ENCODE peak calls at places on chromosomes 13 and 19, in seven cellular contexts. Q is cardiac muscle cell, D is thoracic aorta, U is uterus, T is heart left ventricle, X is tibial artery, B is transverse colon. C is an unnamed sample.

GRCh38 chr13:25677956-25678355 is 306.2 kb downstream of the ATP8A2 start:
- DNase-seq in Q (no peak), D (no peak), U (no peak), T (no peak), X (no peak), B (no peak), C (no peak)

GRCh38 chr13:95643471-95643813 is 1.1 kb downstream of the DZIP1 start:
- DNase-seq in Q (peak; percentile 37), D (no peak), U (peak; percentile 23), T (no peak), X (no peak), B (no peak), C (no peak)

GRCh38 chr19:3984908-3985642 is at the start of gene EEF2:
- DNase-seq in Q (peak; percentile 94), D (peak; percentile 68), U (peak; percentile 90), T (peak; percentile 95), X (peak; percentile 84), B (peak; percentile 92), C (peak; percentile 68)

GRCh38 chr19:33530261-33530660 is 8.7 kb upstream of the PEPD start:
- DNase-seq in Q (no peak), D (no peak), U (no peak), T (no peak), X (no peak), B (no peak), C (no peak)

GRCh38 chr13:109146393-109146792 is 517.0 kb downstream of the MYO16 start:
- DNase-seq in Q (no peak), D (no peak), U (no peak), T (no peak), X (no peak), B (no peak), C (no peak)

GRCh38 chr19:47156861-47157454 is 26.3 kb downstream of the SAE1 start:
- DNase-seq in Q (no peak), D (no peak), U (no peak), T (no peak), X (no peak), B (no peak), C (no peak)

GRCh38 chr13:79642596-79642995 is 161.6 kb downstream of the NDFIP2 start:
- DNase-seq in Q (no peak), D (no peak), U (no peak), T (no peak), X (no peak), B (no peak), C (no peak)

GRCh38 chr19:940591-941291 is 14.9 kb downstream of the ARID3A start:
- DNase-seq in Q (no peak), D (peak; percentile 57), U (peak; percentile 47), T (peak; percentile 82), X (peak; percentile 80), B (peak; percentile 86), C (no peak)

GRCh38 chr19:49073514-49074378 is 1.2 kb upstream of the KCNA7 start:
- DNase-seq in Q (peak; percentile 81), D (no peak), U (no peak), T (no peak), X (no peak), B (no peak), C (no peak)

GRCh38 chr13:109684836-109685602 is 101.4 kb downstream of the IRS2 start:
- DNase-seq in Q (peak; percentile 17), D (no peak), U (no peak), T (no peak), X (no peak), B (peak; percentile 74), C (no peak)

GRCh38 chr13:51742611-51743010 is 61.4 kb downstream of the DHRS12 start:
- DNase-seq in Q (no peak), D (no peak), U (no peak), T (no peak), X (no peak), B (no peak), C (no peak)

GRCh38 chr19:49690656-49691242 is at the start of gene CPT1C:
- DNase-seq in Q (peak; percentile 84), D (no peak), U (peak; percentile 87), T (peak; percentile 86), X (peak; percentile 75), B (peak; percentile 75), C (no peak)

GRCh38 chr13:31282741-31283455 is 83.1 kb downstream of the B3GLCT start:
- DNase-seq in Q (no peak), D (no peak), U (no peak), T (no peak), X (no peak), B (no peak), C (no peak)

GRCh38 chr13:70809588-70809987 is 701.3 kb upstream of the KLHL1 start:
- DNase-seq in Q (no peak), D (no peak), U (no peak), T (no peak), X (no peak), B (no peak), C (no peak)

GRCh38 chr13:74751739-74752138 is 617.5 kb upstream of the KLF12 start:
- DNase-seq in Q (no peak), D (no peak), U (no peak), T (no peak), X (no peak), B (no peak), C (no peak)

GRCh38 chr19:48344892-48345291 is 18.8 kb downstream of the TMEM143 start:
- DNase-seq in Q (no peak), D (no peak), U (no peak), T (no peak), X (no peak), B (no peak), C (no peak)

DNA sequence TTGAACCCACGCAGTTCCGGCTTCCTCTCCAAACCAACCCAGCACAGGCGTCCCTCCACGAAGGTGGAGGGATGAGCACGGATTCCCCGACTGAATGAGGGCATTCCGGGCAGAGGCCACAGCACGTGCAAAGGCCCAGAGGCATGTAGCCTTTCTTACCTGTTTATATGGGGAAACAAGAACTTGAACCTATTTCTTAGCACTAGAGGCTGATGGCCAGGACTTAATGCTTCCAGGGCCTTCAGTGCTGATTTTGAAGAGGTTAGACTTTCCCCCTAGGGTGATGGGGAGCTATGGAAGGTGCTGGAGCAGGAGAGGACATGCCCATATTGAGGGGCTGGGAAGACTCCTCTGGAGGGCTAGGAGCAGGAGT is 2.0 kb downstream of the MAST3 start:
- DNase-seq in Q (no peak), D (no peak), U (no peak), T (no peak), X (no peak), B (no peak), C (no peak)
- H3K27ac ChIP-seq in Q (no peak overlapping the region), D (no peak overlapping the region), U (no peak overlapping the region), T (no peak overlapping the region), X (no peak overlapping the region), B (no peak overlapping the region), C (no peak overlapping the region)

GRCh38 chr19:58561373-58562125 is 3.1 kb upstream of the UBE2M start:
- DNase-seq in Q (no peak), D (no peak), U (no peak), T (no peak), X (no peak), B (no peak), C (no peak)

GRCh38 chr19:58560921-58561320 is 2.5 kb upstream of the UBE2M start:
- DNase-seq in Q (no peak), D (no peak), U (no peak), T (peak; percentile 45), X (no peak), B (no peak), C (no peak)

GRCh38 chr19:58558623-58559274 is 338 bp upstream of the UBE2M start:
- DNase-seq in Q (peak; percentile 99), D (peak; percentile 94), U (peak; percentile 99), T (peak; percentile 100), X (peak; percentile 98), B (peak; percentile 99), C (peak; percentile 96)

GRCh38 chr19:58559275-58560006 is 1.0 kb upstream of the UBE2M start:
- DNase-seq in Q (peak; percentile 95), D (peak; percentile 76), U (peak; percentile 90), T (peak; percentile 93), X (peak; percentile 93), B (peak; percentile 92), C (peak; percentile 92)

GRCh38 chr19:58560007-58560887 is 1.8 kb upstream of the UBE2M start:
- DNase-seq in Q (no peak), D (no peak), U (no peak), T (peak; percentile 27), X (no peak), B (no peak), C (no peak)
- H3K4me1 ChIP-seq in Q (peaks cover 26% of the 10 kb centered on the region), D (peaks cover 33% of the 10 kb centered on the region), U (peaks cover 30% of the 10 kb centered on the region), T (peaks cover 56% of the 10 kb centered on the region), X (peaks cover 52% of the 10 kb centered on the region), B (peaks cover 61% of the 10 kb centered on the region), C (peaks cover 2% of the 10 kb centered on the region)

GRCh38 chr13:97302611-97303010 is 80.5 kb downstream of the MBNL2 start:
- DNase-seq in Q (no peak), D (no peak), U (no peak), T (no peak), X (no peak), B (no peak), C (no peak)
- H3K27ac ChIP-seq in Q (no peak overlapping the region), D (no peak overlapping the region), U (no peak overlapping the region), T (peak overlapping the region; percentile 25), X (no peak overlapping the region), B (no peak overlapping the region), C (no peak overlapping the region)

GRCh38 chr19:16607819-16608218 is 20.2 kb downstream of the MED26 start:
- DNase-seq in Q (no peak), D (no peak), U (no peak), T (no peak), X (no peak), B (no peak), C (no peak)

GRCh38 chr19:16611121-16611520 is 16.9 kb downstream of the MED26 start:
- DNase-seq in Q (no peak), D (no peak), U (no peak), T (no peak), X (no peak), B (no peak), C (no peak)

GRCh38 chr19:16608290-16608704 is 19.7 kb downstream of the MED26 start:
- DNase-seq in Q (no peak), D (peak; percentile 46), U (peak; percentile 93), T (no peak), X (peak; percentile 79), B (peak; percentile 60), C (no peak)

GRCh38 chr19:16612631-16613030 is 15.4 kb downstream of the MED26 start:
- DNase-seq in Q (no peak), D (no peak), U (no peak), T (no peak), X (no peak), B (no peak), C (no peak)

DNA sequence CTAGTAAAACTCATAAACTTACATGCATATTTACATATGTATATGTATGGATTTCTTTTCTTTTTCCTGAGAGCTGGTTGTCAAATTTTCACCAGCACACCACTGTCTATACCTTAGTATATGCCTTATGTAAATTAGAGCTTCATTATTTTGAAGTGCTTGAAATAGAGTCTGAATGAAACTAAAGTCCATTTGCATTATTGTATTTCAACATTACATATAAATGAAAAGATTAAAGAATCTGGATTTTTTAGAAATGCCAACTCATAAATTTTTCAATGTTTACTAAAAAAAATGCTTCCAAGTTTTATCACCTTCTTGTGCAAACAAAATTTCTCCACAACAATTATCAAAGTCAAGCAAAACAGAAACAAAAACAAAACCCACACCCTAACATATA is 18.5 kb downstream of the MED26 start:
- DNase-seq in Q (no peak), D (no peak), U (no peak), T (no peak), X (no peak), B (no peak), C (no peak)
- H3K4me1 ChIP-seq in Q (peaks cover 7% of the 10 kb centered on the region), D (peaks cover 5% of the 10 kb centered on the region), U (peaks cover 18% of the 10 kb centered on the region), T (peaks cover 82% of the 10 kb centered on the region), X (peaks cover 13% of the 10 kb centered on the region), B (peaks cover 51% of the 10 kb centered on the region), C (no peaks in the 10 kb centered on the region)

GRCh38 chr13:76937416-76937815 is 10.9 kb upstream of the ACOD1 start:
- DNase-seq in Q (no peak), D (no peak), U (no peak), T (no peak), X (peak; percentile 28), B (no peak), C (no peak)
- H3K27ac ChIP-seq in Q (no peak overlapping the region), D (no peak overlapping the region), U (no peak overlapping the region), T (no peak overlapping the region), X (no peak overlapping the region), B (no peak overlapping the region), C (no peak overlapping the region)

C was measured in iPS DF 6.9.